ENCODE peak calls at places on chromosomes 5 and 9, in ten cellular contexts. One of them, this sample, is unnamed.

GRCh38 chr5:20305463-20305862 is 317.5 kb upstream of the CDH18 start:
- DNase-seq in spleen: no peak
- DNase-seq in NB4: no peak
- DNase-seq in GM12891: no peak
- DNase-seq in ovary: no peak
- DNase-seq in esophagus squamous epithelium: no peak
- DNase-seq in right lobe of liver: no peak
- DNase-seq in tibial nerve: no peak
- DNase-seq in Peyer's patch: no peak
- DNase-seq in HCT116: no peak
- DNase-seq in this sample: no peak

GRCh38 chr5:97494465-97494864 is 311.4 kb upstream of the RIOK2 start:
- DNase-seq in spleen: no peak
- DNase-seq in NB4: no peak
- DNase-seq in GM12891: no peak
- DNase-seq in ovary: no peak
- DNase-seq in esophagus squamous epithelium: no peak
- DNase-seq in right lobe of liver: no peak
- DNase-seq in tibial nerve: no peak
- DNase-seq in Peyer's patch: no peak
- DNase-seq in HCT116: no peak
- DNase-seq in this sample: no peak

GRCh38 chr9:121556580-121556979 is 56.9 kb upstream of the GGTA1 start:
- DNase-seq in spleen: no peak
- DNase-seq in NB4: no peak
- DNase-seq in GM12891: no peak
- DNase-seq in ovary: peak
- DNase-seq in esophagus squamous epithelium: no peak
- DNase-seq in right lobe of liver: no peak
- DNase-seq in tibial nerve: no peak
- DNase-seq in Peyer's patch: no peak
- DNase-seq in HCT116: no peak
- DNase-seq in this sample: peak

GRCh38 chr9:75455444-75455921 is 367.2 kb downstream of the OSTF1 start:
- DNase-seq in spleen: no peak
- DNase-seq in NB4: peak
- DNase-seq in GM12891: no peak
- DNase-seq in ovary: no peak
- DNase-seq in esophagus squamous epithelium: no peak
- DNase-seq in right lobe of liver: no peak
- DNase-seq in tibial nerve: no peak
- DNase-seq in Peyer's patch: peak
- DNase-seq in HCT116: no peak
- DNase-seq in this sample: no peak

GRCh38 chr9:112644449-112644965 is 73.4 kb downstream of the INIP start:
- DNase-seq in spleen: no peak
- DNase-seq in NB4: no peak
- DNase-seq in GM12891: no peak
- DNase-seq in ovary: no peak
- DNase-seq in esophagus squamous epithelium: no peak
- DNase-seq in right lobe of liver: no peak
- DNase-seq in tibial nerve: no peak
- DNase-seq in Peyer's patch: no peak
- DNase-seq in HCT116: no peak
- DNase-seq in this sample: no peak

GRCh38 chr5:127858116-127858784 is 155.1 kb downstream of the CCDC192 start:
- DNase-seq in spleen: no peak
- DNase-seq in NB4: no peak
- DNase-seq in GM12891: no peak
- DNase-seq in ovary: no peak
- DNase-seq in esophagus squamous epithelium: no peak
- DNase-seq in right lobe of liver: no peak
- DNase-seq in tibial nerve: no peak
- DNase-seq in Peyer's patch: no peak
- DNase-seq in HCT116: no peak
- DNase-seq in this sample: no peak

GRCh38 chr9:122095010-122095767 is 2.1 kb upstream of the TTLL11 start:
- DNase-seq in spleen: no peak
- DNase-seq in NB4: peak
- DNase-seq in GM12891: no peak
- DNase-seq in ovary: peak
- DNase-seq in esophagus squamous epithelium: no peak
- DNase-seq in right lobe of liver: no peak
- DNase-seq in tibial nerve: no peak
- DNase-seq in Peyer's patch: peak
- DNase-seq in HCT116: peak
- DNase-seq in this sample: peak

GRCh38 chr9:78664370-78664769 is 367.4 kb downstream of the PSAT1 start:
- DNase-seq in spleen: no peak
- DNase-seq in NB4: no peak
- DNase-seq in GM12891: no peak
- DNase-seq in ovary: no peak
- DNase-seq in esophagus squamous epithelium: no peak
- DNase-seq in right lobe of liver: no peak
- DNase-seq in tibial nerve: no peak
- DNase-seq in Peyer's patch: no peak
- DNase-seq in HCT116: no peak
- DNase-seq in this sample: no peak

GRCh38 chr5:163459465-163459887 is 426 bp downstream of the NUDCD2 start:
- DNase-seq in spleen: no peak
- DNase-seq in NB4: no peak
- DNase-seq in GM12891: no peak
- DNase-seq in ovary: no peak
- DNase-seq in esophagus squamous epithelium: no peak
- DNase-seq in right lobe of liver: no peak
- DNase-seq in tibial nerve: no peak
- DNase-seq in Peyer's patch: no peak
- DNase-seq in HCT116: no peak
- DNase-seq in this sample: no peak

GRCh38 chr5:163459888-163460561 is at the start of gene NUDCD2:
- DNase-seq in spleen: peak
- DNase-seq in NB4: peak
- DNase-seq in GM12891: peak
- DNase-seq in ovary: peak
- DNase-seq in esophagus squamous epithelium: peak
- DNase-seq in right lobe of liver: peak
- DNase-seq in tibial nerve: peak
- DNase-seq in Peyer's patch: peak
- DNase-seq in HCT116: peak
- DNase-seq in this sample: peak

GRCh38 chr5:163463063-163463435 is 2.6 kb downstream of the HMMR start:
- DNase-seq in spleen: no peak
- DNase-seq in NB4: no peak
- DNase-seq in GM12891: no peak
- DNase-seq in ovary: no peak
- DNase-seq in esophagus squamous epithelium: no peak
- DNase-seq in right lobe of liver: no peak
- DNase-seq in tibial nerve: no peak
- DNase-seq in Peyer's patch: no peak
- DNase-seq in HCT116: no peak
- DNase-seq in this sample: no peak

GRCh38 chr5:163458778-163459405 is 1.0 kb downstream of the NUDCD2 start:
- DNase-seq in spleen: no peak
- DNase-seq in NB4: peak
- DNase-seq in GM12891: no peak
- DNase-seq in ovary: no peak
- DNase-seq in esophagus squamous epithelium: no peak
- DNase-seq in right lobe of liver: no peak
- DNase-seq in tibial nerve: no peak
- DNase-seq in Peyer's patch: no peak
- DNase-seq in HCT116: no peak
- DNase-seq in this sample: no peak

DNA sequence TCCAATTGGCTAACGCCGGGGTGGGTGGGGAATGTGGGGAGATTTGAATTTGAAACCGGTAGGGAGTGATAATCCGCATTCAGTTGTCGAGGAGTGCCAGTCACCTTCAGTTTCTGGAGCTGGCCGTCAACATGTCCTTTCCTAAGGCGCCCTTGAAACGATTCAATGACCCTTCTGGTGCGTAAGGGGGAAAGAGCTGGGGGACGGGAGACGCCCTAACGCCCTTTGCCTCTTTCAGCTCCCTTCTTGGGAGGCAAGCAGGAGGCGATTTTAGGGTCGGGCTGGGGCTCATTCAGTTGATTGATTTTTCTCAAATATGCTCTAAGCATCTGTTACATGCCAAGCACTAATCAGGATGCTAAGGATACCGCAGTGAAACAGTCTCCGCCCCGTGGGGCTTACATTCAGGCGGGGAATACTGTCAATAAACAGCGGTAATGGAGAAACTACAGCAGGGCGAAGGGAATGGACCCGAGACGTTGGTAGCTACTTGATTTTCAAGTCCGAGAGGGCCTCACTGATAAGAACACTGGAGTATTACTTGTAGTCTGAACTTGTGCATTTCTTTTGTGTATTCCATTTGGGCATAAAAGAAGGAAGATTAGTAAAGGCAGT is at the start of gene HMMR:
- DNase-seq in spleen: no peak
- DNase-seq in NB4: no peak
- DNase-seq in GM12891: no peak
- DNase-seq in ovary: no peak
- DNase-seq in esophagus squamous epithelium: no peak
- DNase-seq in right lobe of liver: no peak
- DNase-seq in tibial nerve: no peak
- DNase-seq in Peyer's patch: no peak
- DNase-seq in HCT116: no peak
- DNase-seq in this sample: no peak
- TF ChIP-seq POLR2A in spleen: no peak
- TF ChIP-seq POLR2A in NB4: peak
- TF ChIP-seq POLR2A in GM12891: peak
- TF ChIP-seq POLR2A in ovary: no peak
- TF ChIP-seq POLR2A in esophagus squamous epithelium: peak
- TF ChIP-seq POLR2A in right lobe of liver: no peak
- TF ChIP-seq POLR2A in tibial nerve: no peak
- TF ChIP-seq POLR2A in Peyer's patch: no peak
- TF ChIP-seq POLR2A in HCT116: peak
- TF ChIP-seq POLR2A in this sample: no peak

GRCh38 chr9:98989036-98990000 is 45.6 kb downstream of the COL15A1 start:
- DNase-seq in spleen: no peak
- DNase-seq in NB4: peak
- DNase-seq in GM12891: no peak
- DNase-seq in ovary: peak
- DNase-seq in esophagus squamous epithelium: no peak
- DNase-seq in right lobe of liver: no peak
- DNase-seq in tibial nerve: peak
- DNase-seq in Peyer's patch: peak
- DNase-seq in HCT116: peak
- DNase-seq in this sample: peak
- TF ChIP-seq POLR2A in spleen: no peak
- TF ChIP-seq POLR2A in NB4: no peak
- TF ChIP-seq POLR2A in GM12891: no peak
- TF ChIP-seq POLR2A in ovary: no peak
- TF ChIP-seq POLR2A in esophagus squamous epithelium: no peak
- TF ChIP-seq POLR2A in right lobe of liver: no peak
- TF ChIP-seq POLR2A in tibial nerve: no peak
- TF ChIP-seq POLR2A in Peyer's patch: no peak
- TF ChIP-seq POLR2A in HCT116: no peak
- TF ChIP-seq POLR2A in this sample: no peak

DNA sequence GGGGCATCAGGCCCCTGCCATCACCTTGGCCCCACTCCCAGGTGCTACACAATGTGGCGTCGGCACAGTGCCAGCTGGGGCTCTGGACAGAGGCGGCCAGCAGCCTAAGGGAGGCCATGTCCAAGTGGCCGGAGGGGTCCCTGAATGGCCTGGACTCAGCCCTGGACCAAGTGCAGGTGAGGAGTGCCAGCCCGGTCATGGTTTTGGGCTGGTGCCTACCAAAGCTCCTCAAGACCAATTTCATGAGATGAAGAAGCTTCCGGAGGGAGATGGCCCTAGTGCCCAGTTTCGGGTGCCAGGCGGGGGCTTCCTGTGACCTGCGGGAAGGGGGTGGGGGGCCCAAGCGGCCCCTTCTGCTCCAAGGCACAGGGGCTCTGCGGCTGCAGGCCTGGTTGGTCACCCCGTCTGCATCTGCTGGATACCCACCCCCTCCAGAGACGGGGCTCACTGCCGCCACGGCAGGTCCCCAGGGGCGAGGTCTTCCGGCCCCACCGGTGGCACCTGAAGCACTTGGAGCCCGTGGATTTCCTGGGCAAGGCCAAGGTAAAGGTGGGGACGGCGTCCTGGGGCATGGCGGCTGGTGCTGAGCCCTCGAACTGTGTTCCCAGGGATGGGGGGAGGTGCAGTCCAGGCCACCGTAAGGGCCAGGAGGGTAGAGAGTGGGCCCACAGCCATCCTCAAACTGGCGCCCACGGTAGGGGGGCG is 5.8 kb downstream of the NOXA1 start:
- DNase-seq in spleen: peak
- DNase-seq in NB4: no peak
- DNase-seq in GM12891: no peak
- DNase-seq in ovary: no peak
- DNase-seq in esophagus squamous epithelium: no peak
- DNase-seq in right lobe of liver: peak
- DNase-seq in tibial nerve: no peak
- DNase-seq in Peyer's patch: no peak
- DNase-seq in HCT116: no peak
- DNase-seq in this sample: no peak
- TF ChIP-seq POLR2A in spleen: no peak
- TF ChIP-seq POLR2A in NB4: no peak
- TF ChIP-seq POLR2A in GM12891: no peak
- TF ChIP-seq POLR2A in ovary: no peak
- TF ChIP-seq POLR2A in esophagus squamous epithelium: no peak
- TF ChIP-seq POLR2A in right lobe of liver: no peak
- TF ChIP-seq POLR2A in tibial nerve: no peak
- TF ChIP-seq POLR2A in Peyer's patch: no peak
- TF ChIP-seq POLR2A in HCT116: no peak
- TF ChIP-seq POLR2A in this sample: no peak

DNA sequence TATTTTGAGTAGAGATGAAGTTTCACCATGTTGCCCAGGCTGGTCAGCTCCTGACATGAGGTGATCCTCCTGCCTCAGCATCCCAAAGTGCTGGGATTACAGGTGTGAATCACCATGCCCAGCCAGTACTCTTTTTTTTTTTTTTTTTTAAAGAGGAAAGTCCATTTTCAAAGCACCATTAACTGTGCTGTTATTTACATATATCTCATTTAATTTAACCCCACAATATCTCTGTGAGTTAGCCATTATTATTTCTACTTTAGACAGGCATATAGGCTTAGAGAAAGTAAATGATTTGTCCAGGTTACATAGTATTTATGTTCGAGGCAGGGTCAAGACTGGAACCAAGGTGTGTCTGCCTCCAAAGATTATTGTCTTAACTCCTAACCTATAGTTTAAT is 50.7 kb downstream of the ATG10 start:
- DNase-seq in spleen: no peak
- DNase-seq in NB4: no peak
- DNase-seq in GM12891: no peak
- DNase-seq in ovary: no peak
- DNase-seq in esophagus squamous epithelium: no peak
- DNase-seq in right lobe of liver: no peak
- DNase-seq in tibial nerve: no peak
- DNase-seq in Peyer's patch: no peak
- DNase-seq in HCT116: no peak
- DNase-seq in this sample: no peak
- TF ChIP-seq POLR2A in spleen: no peak
- TF ChIP-seq POLR2A in NB4: no peak
- TF ChIP-seq POLR2A in GM12891: no peak
- TF ChIP-seq POLR2A in ovary: no peak
- TF ChIP-seq POLR2A in esophagus squamous epithelium: no peak
- TF ChIP-seq POLR2A in right lobe of liver: no peak
- TF ChIP-seq POLR2A in tibial nerve: no peak
- TF ChIP-seq POLR2A in Peyer's patch: no peak
- TF ChIP-seq POLR2A in HCT116: no peak
- TF ChIP-seq POLR2A in this sample: no peak

GRCh38 chr9:91678807-91679206 is 255.2 kb upstream of the NFIL3 start:
- DNase-seq in spleen: no peak
- DNase-seq in NB4: no peak
- DNase-seq in GM12891: no peak
- DNase-seq in ovary: no peak
- DNase-seq in esophagus squamous epithelium: no peak
- DNase-seq in right lobe of liver: no peak
- DNase-seq in tibial nerve: no peak
- DNase-seq in Peyer's patch: no peak
- DNase-seq in HCT116: no peak
- DNase-seq in this sample: no peak
- TF ChIP-seq POLR2A in spleen: no peak
- TF ChIP-seq POLR2A in NB4: no peak
- TF ChIP-seq POLR2A in GM12891: no peak
- TF ChIP-seq POLR2A in ovary: no peak
- TF ChIP-seq POLR2A in esophagus squamous epithelium: no peak
- TF ChIP-seq POLR2A in right lobe of liver: no peak
- TF ChIP-seq POLR2A in tibial nerve: no peak
- TF ChIP-seq POLR2A in Peyer's patch: no peak
- TF ChIP-seq POLR2A in HCT116: no peak
- TF ChIP-seq POLR2A in this sample: no peak